ENCODE peak calls at places on chromosomes 7 and 10, in four cellular contexts. K, Y, L and D are unnamed samples.

GRCh38 chr10:124429576-124429975 is 10.9 kb upstream of the OAT start:
- DNase-seq in K (no peak), Y (peak; percentile 44), L (no peak), D (no peak)

GRCh38 chr7:23520582-23520981 is 11.2 kb downstream of the TRA2A start:
- DNase-seq in K (no peak), Y (no peak), L (peak; percentile 53), D (no peak)

GRCh38 chr7:107982463-107982862 is 20.5 kb downstream of the LAMB1 start:
- DNase-seq in L (no peak), K (no peak), Y (no peak), D (no peak)

GRCh38 chr7:77442631-77443420 is 26.7 kb upstream of the GSAP start:
- DNase-seq in L (no peak), K (no peak), Y (no peak), D (no peak)

GRCh38 chr7:45100761-45101480 is 10.6 kb downstream of the TBRG4 start:
- DNase-seq in K (no peak), Y (no peak), L (no peak), D (no peak)

GRCh38 chr10:21313691-21314090 is 211.8 kb downstream of the SKIDA1 start:
- DNase-seq in Y (no peak), L (no peak), K (no peak), D (no peak)

GRCh38 chr10:7319632-7320031 is 91.2 kb downstream of the SFMBT2 start:
- DNase-seq in L (no peak), K (no peak), Y (no peak), D (no peak)

GRCh38 chr7:104767826-104768536 is 246.0 kb upstream of the KMT2E start:
- DNase-seq in K (no peak), L (no peak), Y (no peak), D (no peak)

GRCh38 chr7:75989726-75990388 is 4.5 kb downstream of the TMEM120A start:
- DNase-seq in Y (peak; percentile 11), K (no peak), L (peak; percentile 46), D (no peak)

GRCh38 chr7:1463685-1464223 is 4.5 kb upstream of the MICALL2 start:
- DNase-seq in Y (no peak), L (no peak), K (no peak), D (no peak)

GRCh38 chr7:6268909-6269306 is 3.5 kb downstream of the CYTH3 start:
- DNase-seq in Y (no peak), K (no peak), L (no peak), D (no peak)

GRCh38 chr7:39554583-39555140 is 11.5 kb upstream of the YAE1 start:
- DNase-seq in L (no peak), Y (no peak), K (no peak), D (no peak)

GRCh38 chr7:12092499-12093130 is 118.5 kb upstream of the TMEM106B start:
- DNase-seq in Y (no peak), L (no peak), K (no peak), D (no peak)

GRCh38 chr7:30562498-30562897 is 32.2 kb upstream of the GARS1 start:
- DNase-seq in K (peak; percentile 30), Y (no peak), L (no peak), D (no peak)

GRCh38 chr7:101733713-101734475 is 83.5 kb upstream of the CUX1 start:
- DNase-seq in Y (peak; percentile 57), L (peak; percentile 71), K (peak; percentile 82), D (no peak)

GRCh38 chr10:118459642-118460193 is 117.6 kb upstream of the FAM204A start:
- DNase-seq in K (peak; percentile 66), L (peak; percentile 69), Y (peak; percentile 43), D (peak; percentile 73)

DNA sequence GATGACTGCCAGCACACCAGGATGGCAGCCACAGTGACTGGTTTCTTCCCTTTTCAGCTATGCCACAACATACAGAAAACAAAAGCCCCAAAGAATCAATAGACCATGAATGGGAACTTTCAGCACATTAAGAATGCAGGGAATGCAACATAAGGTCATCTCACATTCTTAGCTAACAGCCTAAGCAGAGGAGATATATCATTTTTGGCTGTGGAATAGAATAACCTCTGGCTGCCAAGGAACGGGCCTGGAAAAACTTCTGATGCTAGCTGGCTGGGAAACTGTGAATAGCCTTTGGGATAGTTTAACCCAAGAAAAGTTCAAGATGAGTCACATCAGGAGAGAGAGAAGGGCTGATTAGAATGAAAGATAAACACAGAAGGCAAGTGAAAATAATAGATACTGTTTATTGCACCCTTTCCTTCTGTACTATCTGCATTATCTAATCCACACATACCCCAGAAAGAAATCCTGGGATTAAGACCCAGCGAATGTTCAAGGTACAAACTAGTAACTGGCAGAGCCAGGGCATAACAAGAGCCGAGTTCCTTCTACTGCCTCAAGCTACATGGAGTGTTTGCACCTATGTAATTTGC is 169.2 kb downstream of the SEMA3A start:
- DNase-seq in Y (peak; percentile 75), K (no peak), L (no peak), D (peak; percentile 51)
- H2AFZ ChIP-seq in Y (no peak overlapping the region), K (no peak overlapping the region), L (no peak overlapping the region), D (peak overlapping the region; percentile 71)

GRCh38 chr7:158776474-158776873 is 52.8 kb downstream of the ESYT2 start:
- DNase-seq in L (peak; percentile 7), Y (no peak), K (no peak), D (no peak)

GRCh38 chr7:158774916-158775315 is 54.4 kb downstream of the ESYT2 start:
- DNase-seq in K (no peak), L (no peak), Y (no peak), D (no peak)

GRCh38 chr7:158771213-158771817 is 58.0 kb downstream of the ESYT2 start:
- DNase-seq in L (no peak), Y (no peak), K (no peak), D (no peak)

GRCh38 chr7:158777793-158778192 is 51.5 kb downstream of the ESYT2 start:
- DNase-seq in L (no peak), K (no peak), Y (no peak), D (no peak)

DNA sequence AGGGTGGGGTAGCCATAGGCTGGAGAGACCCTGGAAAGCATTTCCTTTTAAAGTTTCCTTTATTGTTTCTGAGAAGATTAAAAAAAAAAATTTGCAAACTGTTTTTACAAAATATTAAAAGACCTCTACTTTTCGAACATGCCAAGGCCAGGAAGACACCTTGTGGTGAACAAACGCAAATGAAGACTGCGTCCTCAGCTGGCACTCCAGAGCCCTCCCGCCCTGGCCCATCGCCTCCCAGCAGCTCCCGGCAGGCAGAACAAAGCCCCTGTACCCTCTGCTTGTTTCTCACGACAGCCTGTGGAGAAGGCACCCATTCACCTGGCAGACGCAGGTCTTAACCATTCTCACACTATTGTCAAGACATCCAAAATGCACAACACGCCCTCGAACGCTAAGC is 56.4 kb downstream of the ESYT2 start:
- DNase-seq in Y (no peak), L (peak; percentile 44), K (no peak), D (no peak)
- TF ChIP-seq CTCF in Y (no peak), L (peak; percentile 16), K (no peak), D (no peak)

DNA sequence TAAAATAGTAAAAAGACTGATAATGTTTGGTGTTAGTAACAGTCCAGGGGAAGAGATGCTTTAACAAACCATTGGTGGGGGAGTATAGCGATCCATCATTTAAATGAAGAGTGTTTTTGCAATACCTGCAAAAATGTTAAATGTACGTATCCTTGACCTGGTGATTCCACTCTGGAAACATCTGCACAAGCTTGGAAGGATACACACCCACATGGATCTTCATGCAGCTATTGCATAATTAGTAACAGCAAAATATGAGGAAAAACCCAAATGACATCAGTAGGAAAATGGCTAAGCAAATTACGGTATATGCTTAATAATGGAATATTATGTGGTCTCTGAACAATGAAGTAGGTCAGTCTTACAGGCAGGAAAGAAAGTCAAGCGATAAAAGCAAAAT is 20.5 kb downstream of the WNT2 start:
- DNase-seq in K (no peak), L (no peak), Y (no peak), D (no peak)
- TF ChIP-seq FOSL1 in K (no peak), L (no peak), Y (no peak), D (no peak)

DNA sequence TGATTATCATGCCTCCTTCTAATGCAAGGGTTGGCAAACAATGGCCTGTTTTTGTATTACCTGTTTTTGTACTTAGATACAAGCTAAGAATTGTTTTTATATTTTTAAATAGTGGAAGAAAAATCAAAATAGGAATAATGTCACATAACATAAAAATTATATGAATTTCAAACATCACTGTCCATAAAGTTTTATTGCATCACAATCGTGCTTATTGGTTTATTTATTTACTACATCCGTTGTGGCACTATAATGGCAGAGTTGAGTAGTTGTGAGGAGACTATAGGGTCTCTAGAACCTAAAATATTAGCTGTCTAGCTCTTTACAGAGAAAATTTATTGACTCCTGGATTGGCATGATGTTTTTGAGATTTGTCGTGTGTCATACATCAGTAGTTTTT is 4.1 kb downstream of the KIF20B start:
- DNase-seq in Y (no peak), K (no peak), L (no peak), D (no peak)
- H2AFZ ChIP-seq in Y (no peak overlapping the region), K (no peak overlapping the region), L (no peak overlapping the region), D (no peak overlapping the region)

GRCh38 chr7:10568891-10569290 is 404.8 kb upstream of the PHF14 start:
- DNase-seq in Y (no peak), K (no peak), L (no peak), D (no peak)

GRCh38 chr7:10571759-10572158 is 401.9 kb upstream of the PHF14 start:
- DNase-seq in K (no peak), Y (no peak), L (no peak), D (no peak)
- TF ChIP-seq CTCF in K (no peak), Y (no peak), L (no peak), D (no peak)

GRCh38 chr10:74704629-74705360 is 121.6 kb upstream of the KAT6B start:
- DNase-seq in L (no peak), Y (peak; percentile 26), K (no peak), D (no peak)
- TF ChIP-seq FOSL1 in L (no peak), Y (no peak), K (no peak), D (no peak)

DNA sequence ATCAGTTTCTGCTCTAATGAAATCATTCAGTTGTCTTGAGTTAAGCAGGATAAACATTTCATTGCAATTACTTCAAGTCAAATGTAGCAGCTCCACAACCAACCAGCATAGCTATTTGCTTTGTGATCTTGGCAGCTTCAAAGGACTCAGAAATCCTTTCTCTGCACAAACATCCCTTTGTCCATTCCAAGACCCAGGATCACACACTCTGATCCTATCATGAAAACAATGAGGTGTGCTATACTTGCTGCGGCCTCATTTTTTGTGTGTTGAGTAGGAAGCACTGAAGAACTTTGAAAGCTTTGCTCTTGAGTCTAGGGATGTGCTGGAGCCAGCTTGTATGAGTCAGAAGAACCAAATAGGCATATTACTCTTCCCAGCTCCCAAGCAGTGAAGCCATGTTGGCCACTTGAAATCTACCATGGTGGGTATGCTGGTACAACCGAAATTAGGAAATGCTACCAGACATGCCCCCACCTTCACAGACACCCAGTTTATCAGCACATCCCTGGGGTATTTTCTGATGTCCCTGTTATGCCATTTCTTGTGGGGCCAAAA is 199.4 kb upstream of the PRSS58 start:
- DNase-seq in K (no peak), L (no peak), Y (no peak), D (no peak)
- H2AFZ ChIP-seq in K (no peak overlapping the region), L (no peak overlapping the region), Y (no peak overlapping the region), D (no peak overlapping the region)